ENCODE peak calls at places on chromosomes 6 and 20, in seven cellular contexts. One of them, this sample, is unnamed.

GRCh38 chr20:5156670-5157448 is 30.1 kb downstream of the CDS2 start:
- DNase-seq in IMR-90: peak
- DNase-seq in lower leg skin: no peak
- DNase-seq in upper lobe of left lung: no peak
- DNase-seq in dorsolateral prefrontal cortex: no peak
- DNase-seq in WERI-Rb-1: no peak
- DNase-seq in AG10803: peak
- DNase-seq in this sample: peak

GRCh38 chr6:46056906-46057529 is 41.4 kb upstream of the CLIC5 start:
- DNase-seq in IMR-90: no peak
- DNase-seq in lower leg skin: no peak
- DNase-seq in upper lobe of left lung: no peak
- DNase-seq in dorsolateral prefrontal cortex: no peak
- DNase-seq in WERI-Rb-1: no peak
- DNase-seq in AG10803: no peak
- DNase-seq in this sample: no peak

GRCh38 chr6:133889557-133890301 is 816 bp downstream of the TCF21 start:
- DNase-seq in IMR-90: peak
- DNase-seq in lower leg skin: no peak
- DNase-seq in upper lobe of left lung: no peak
- DNase-seq in dorsolateral prefrontal cortex: no peak
- DNase-seq in WERI-Rb-1: no peak
- DNase-seq in AG10803: peak
- DNase-seq in this sample: peak

GRCh38 chr6:73421534-73421933 is 26.9 kb downstream of the DDX43 start:
- DNase-seq in IMR-90: no peak
- DNase-seq in lower leg skin: no peak
- DNase-seq in upper lobe of left lung: no peak
- DNase-seq in dorsolateral prefrontal cortex: no peak
- DNase-seq in WERI-Rb-1: no peak
- DNase-seq in AG10803: no peak
- DNase-seq in this sample: no peak

GRCh38 chr20:1278323-1278660 is 12.2 kb downstream of the SNPH start:
- DNase-seq in IMR-90: no peak
- DNase-seq in lower leg skin: no peak
- DNase-seq in upper lobe of left lung: no peak
- DNase-seq in dorsolateral prefrontal cortex: no peak
- DNase-seq in WERI-Rb-1: no peak
- DNase-seq in AG10803: no peak
- DNase-seq in this sample: no peak

GRCh38 chr6:166456360-166457156 is 73.8 kb upstream of the MPC1 start:
- DNase-seq in IMR-90: peak
- DNase-seq in lower leg skin: no peak
- DNase-seq in upper lobe of left lung: peak
- DNase-seq in dorsolateral prefrontal cortex: no peak
- DNase-seq in WERI-Rb-1: peak
- DNase-seq in AG10803: no peak
- DNase-seq in this sample: peak

GRCh38 chr6:138798028-138798427 is 2.1 kb downstream of the ECT2L start:
- DNase-seq in IMR-90: no peak
- DNase-seq in lower leg skin: no peak
- DNase-seq in upper lobe of left lung: no peak
- DNase-seq in dorsolateral prefrontal cortex: no peak
- DNase-seq in WERI-Rb-1: no peak
- DNase-seq in AG10803: no peak
- DNase-seq in this sample: no peak

GRCh38 chr6:120873125-120873865 is 461.0 kb downstream of the TBC1D32 start:
- DNase-seq in IMR-90: no peak
- DNase-seq in lower leg skin: no peak
- DNase-seq in upper lobe of left lung: no peak
- DNase-seq in dorsolateral prefrontal cortex: no peak
- DNase-seq in WERI-Rb-1: no peak
- DNase-seq in AG10803: no peak
- DNase-seq in this sample: no peak

GRCh38 chr6:3209114-3210023 is 18.1 kb downstream of the TUBB2B start:
- DNase-seq in IMR-90: peak
- DNase-seq in lower leg skin: peak
- DNase-seq in upper lobe of left lung: peak
- DNase-seq in dorsolateral prefrontal cortex: peak
- DNase-seq in WERI-Rb-1: peak
- DNase-seq in AG10803: peak
- DNase-seq in this sample: peak

GRCh38 chr20:33716498-33716897 is 3.6 kb downstream of the PXMP4 start:
- DNase-seq in IMR-90: no peak
- DNase-seq in lower leg skin: no peak
- DNase-seq in upper lobe of left lung: no peak
- DNase-seq in dorsolateral prefrontal cortex: no peak
- DNase-seq in WERI-Rb-1: no peak
- DNase-seq in AG10803: no peak
- DNase-seq in this sample: no peak

GRCh38 chr6:47034421-47034820 is 7.7 kb downstream of the ADGRF1 start:
- DNase-seq in IMR-90: no peak
- DNase-seq in lower leg skin: no peak
- DNase-seq in upper lobe of left lung: no peak
- DNase-seq in dorsolateral prefrontal cortex: peak
- DNase-seq in WERI-Rb-1: no peak
- DNase-seq in AG10803: no peak
- DNase-seq in this sample: no peak

GRCh38 chr6:137261393-137262154 is 42.4 kb upstream of the IFNGR1 start:
- DNase-seq in IMR-90: peak
- DNase-seq in lower leg skin: no peak
- DNase-seq in upper lobe of left lung: no peak
- DNase-seq in dorsolateral prefrontal cortex: no peak
- DNase-seq in WERI-Rb-1: no peak
- DNase-seq in AG10803: peak
- DNase-seq in this sample: peak

GRCh38 chr20:63968928-63969760 is 586 bp downstream of the ZNF512B start:
- DNase-seq in IMR-90: no peak
- DNase-seq in lower leg skin: no peak
- DNase-seq in upper lobe of left lung: no peak
- DNase-seq in dorsolateral prefrontal cortex: no peak
- DNase-seq in WERI-Rb-1: no peak
- DNase-seq in AG10803: no peak
- DNase-seq in this sample: no peak

GRCh38 chr6:111657146-111657545 is 51.5 kb upstream of the TRAF3IP2 start:
- DNase-seq in IMR-90: peak
- DNase-seq in lower leg skin: no peak
- DNase-seq in upper lobe of left lung: no peak
- DNase-seq in dorsolateral prefrontal cortex: no peak
- DNase-seq in WERI-Rb-1: no peak
- DNase-seq in AG10803: peak
- DNase-seq in this sample: peak

GRCh38 chr6:93412452-93412851 is 6.9 kb downstream of the EPHA7 start:
- DNase-seq in IMR-90: no peak
- DNase-seq in lower leg skin: no peak
- DNase-seq in upper lobe of left lung: no peak
- DNase-seq in dorsolateral prefrontal cortex: no peak
- DNase-seq in WERI-Rb-1: no peak
- DNase-seq in AG10803: no peak
- DNase-seq in this sample: no peak

GRCh38 chr6:30876039-30876730 is 8.1 kb upstream of the DDR1 start:
- DNase-seq in IMR-90: peak
- DNase-seq in lower leg skin: peak
- DNase-seq in upper lobe of left lung: no peak
- DNase-seq in dorsolateral prefrontal cortex: no peak
- DNase-seq in WERI-Rb-1: no peak
- DNase-seq in AG10803: peak
- DNase-seq in this sample: peak

GRCh38 chr6:83709748-83710050 is 798 bp upstream of the SNAP91 start:
- DNase-seq in IMR-90: no peak
- DNase-seq in lower leg skin: no peak
- DNase-seq in upper lobe of left lung: no peak
- DNase-seq in dorsolateral prefrontal cortex: no peak
- DNase-seq in WERI-Rb-1: no peak
- DNase-seq in AG10803: no peak
- DNase-seq in this sample: no peak

GRCh38 chr20:40080059-40080652 is 608.9 kb downstream of the MAFB start:
- DNase-seq in IMR-90: no peak
- DNase-seq in lower leg skin: no peak
- DNase-seq in upper lobe of left lung: no peak
- DNase-seq in dorsolateral prefrontal cortex: no peak
- DNase-seq in WERI-Rb-1: no peak
- DNase-seq in AG10803: no peak
- DNase-seq in this sample: no peak

GRCh38 chr6:114154812-114155211 is 183.9 kb upstream of the HDAC2 start:
- DNase-seq in IMR-90: no peak
- DNase-seq in lower leg skin: no peak
- DNase-seq in upper lobe of left lung: no peak
- DNase-seq in dorsolateral prefrontal cortex: no peak
- DNase-seq in WERI-Rb-1: no peak
- DNase-seq in AG10803: no peak
- DNase-seq in this sample: no peak

GRCh38 chr6:125906158-125906998 is 50.2 kb upstream of the HINT3 start:
- DNase-seq in IMR-90: peak
- DNase-seq in lower leg skin: no peak
- DNase-seq in upper lobe of left lung: peak
- DNase-seq in dorsolateral prefrontal cortex: no peak
- DNase-seq in WERI-Rb-1: peak
- DNase-seq in AG10803: peak
- DNase-seq in this sample: peak

DNA sequence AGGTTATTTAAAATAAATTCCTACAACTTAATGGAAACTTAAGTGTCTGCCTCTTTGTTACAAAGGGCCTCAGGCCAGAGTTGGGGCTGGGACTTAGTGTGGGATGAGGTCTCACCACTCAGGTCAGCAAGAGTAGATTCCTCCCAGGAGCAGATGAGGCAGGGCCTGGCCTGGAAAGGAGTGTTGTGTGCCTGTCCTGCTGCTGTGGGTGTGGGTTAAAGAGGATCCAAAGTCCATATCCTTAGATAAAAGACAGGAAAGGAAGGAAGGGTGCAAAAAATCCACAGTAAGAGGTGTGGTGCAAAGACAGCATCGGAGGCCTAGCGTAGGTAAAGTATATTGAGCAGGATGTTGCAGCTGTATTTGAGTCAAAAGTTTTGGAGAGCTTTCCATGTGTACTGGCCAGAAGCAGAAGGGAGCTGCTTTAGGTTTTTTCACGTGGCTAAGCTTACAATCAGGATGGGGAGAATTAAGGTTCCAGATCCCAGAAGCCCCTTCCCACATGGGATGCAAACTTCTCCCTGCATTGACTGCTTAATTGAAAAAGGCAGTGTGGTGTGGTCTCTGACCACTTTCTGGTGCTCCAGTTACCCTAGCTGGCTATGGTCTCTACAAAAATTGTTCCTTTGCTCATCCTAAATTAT is 12.8 kb upstream of the PLCG1 start:
- DNase-seq in IMR-90: no peak
- DNase-seq in lower leg skin: no peak
- DNase-seq in upper lobe of left lung: no peak
- DNase-seq in dorsolateral prefrontal cortex: no peak
- DNase-seq in WERI-Rb-1: no peak
- DNase-seq in AG10803: no peak
- DNase-seq in this sample: no peak
- H3K4me3 ChIP-seq in IMR-90: no peak
- H3K4me3 ChIP-seq in lower leg skin: no peak
- H3K4me3 ChIP-seq in upper lobe of left lung: no peak
- H3K4me3 ChIP-seq in dorsolateral prefrontal cortex: no peak
- H3K4me3 ChIP-seq in WERI-Rb-1: no peak
- H3K4me3 ChIP-seq in AG10803: no peak
- H3K4me3 ChIP-seq in this sample: no peak

GRCh38 chr6:87222676-87223075 is 67.3 kb downstream of the ZNF292 start:
- DNase-seq in IMR-90: no peak
- DNase-seq in lower leg skin: no peak
- DNase-seq in upper lobe of left lung: no peak
- DNase-seq in dorsolateral prefrontal cortex: no peak
- DNase-seq in WERI-Rb-1: no peak
- DNase-seq in AG10803: no peak
- DNase-seq in this sample: no peak
- H3K4me3 ChIP-seq in IMR-90: no peak
- H3K4me3 ChIP-seq in lower leg skin: no peak
- H3K4me3 ChIP-seq in upper lobe of left lung: no peak
- H3K4me3 ChIP-seq in dorsolateral prefrontal cortex: no peak
- H3K4me3 ChIP-seq in WERI-Rb-1: no peak
- H3K4me3 ChIP-seq in AG10803: no peak
- H3K4me3 ChIP-seq in this sample: no peak

DNA sequence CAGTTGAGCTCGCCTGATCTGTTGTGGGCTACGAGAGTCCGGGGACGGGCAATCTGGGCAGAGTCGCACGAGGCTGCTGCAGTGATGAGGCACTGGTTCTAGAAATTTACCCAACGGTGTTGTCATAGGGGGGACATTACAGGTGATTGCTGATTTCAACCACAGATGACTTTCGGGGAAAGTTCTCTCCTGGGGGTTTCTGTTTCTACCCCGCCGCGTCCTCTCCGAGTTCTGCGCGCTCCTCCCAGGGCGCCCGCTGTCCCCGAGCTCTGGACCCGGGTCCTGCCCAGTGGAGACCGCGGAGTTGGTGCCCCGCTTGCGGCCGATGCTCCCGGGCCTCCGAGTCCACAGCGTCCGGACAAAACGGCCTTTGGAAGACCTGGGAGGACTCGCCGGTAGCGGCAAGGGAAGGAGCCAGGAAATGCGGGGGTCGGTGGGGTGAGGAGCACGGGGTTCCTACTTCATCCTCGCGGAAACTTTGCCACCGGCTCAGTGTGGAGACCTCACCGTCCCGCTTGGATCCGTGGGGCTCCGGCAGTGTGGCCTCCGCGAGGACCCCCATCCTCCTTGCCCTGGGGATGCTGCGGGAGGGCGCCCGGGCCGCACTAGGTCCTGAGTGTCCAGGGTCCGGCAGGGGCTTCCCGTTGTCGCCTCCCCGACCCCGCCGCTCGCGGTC is 12.3 kb upstream of the RAET1L start:
- DNase-seq in IMR-90: no peak
- DNase-seq in lower leg skin: no peak
- DNase-seq in upper lobe of left lung: no peak
- DNase-seq in dorsolateral prefrontal cortex: no peak
- DNase-seq in WERI-Rb-1: no peak
- DNase-seq in AG10803: no peak
- DNase-seq in this sample: no peak
- H3K4me3 ChIP-seq in IMR-90: no peak
- H3K4me3 ChIP-seq in lower leg skin: no peak
- H3K4me3 ChIP-seq in upper lobe of left lung: peak
- H3K4me3 ChIP-seq in dorsolateral prefrontal cortex: peak
- H3K4me3 ChIP-seq in WERI-Rb-1: no peak
- H3K4me3 ChIP-seq in AG10803: no peak
- H3K4me3 ChIP-seq in this sample: no peak

GRCh38 chr6:63353282-63353630 is 33.5 kb upstream of the LGSN start:
- DNase-seq in IMR-90: no peak
- DNase-seq in lower leg skin: no peak
- DNase-seq in upper lobe of left lung: no peak
- DNase-seq in dorsolateral prefrontal cortex: no peak
- DNase-seq in WERI-Rb-1: no peak
- DNase-seq in AG10803: no peak
- DNase-seq in this sample: no peak
- H3K4me3 ChIP-seq in IMR-90: no peak
- H3K4me3 ChIP-seq in lower leg skin: no peak
- H3K4me3 ChIP-seq in upper lobe of left lung: no peak
- H3K4me3 ChIP-seq in dorsolateral prefrontal cortex: peak
- H3K4me3 ChIP-seq in WERI-Rb-1: no peak
- H3K4me3 ChIP-seq in AG10803: no peak
- H3K4me3 ChIP-seq in this sample: no peak

DNA sequence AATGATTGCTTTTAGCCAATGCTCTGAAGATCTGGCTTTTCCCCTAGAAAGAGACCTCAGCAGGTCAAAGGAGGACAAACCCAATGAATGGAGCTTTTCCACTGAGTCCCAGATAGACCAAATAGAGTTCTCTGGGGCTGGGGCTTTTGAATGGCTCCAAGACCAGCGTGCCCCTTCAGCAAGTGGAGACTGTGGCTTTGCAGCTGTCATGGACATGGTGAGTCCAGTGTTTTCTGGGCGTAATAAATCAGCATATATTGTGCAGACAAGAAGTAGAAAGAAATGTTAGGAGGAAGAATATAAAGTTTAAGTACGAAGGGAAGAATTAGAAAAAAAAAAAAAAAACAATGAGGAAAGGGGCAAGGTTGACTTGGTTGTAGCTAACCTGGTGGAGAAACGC is 28.1 kb downstream of the ULBP1 start:
- DNase-seq in IMR-90: no peak
- DNase-seq in lower leg skin: no peak
- DNase-seq in upper lobe of left lung: no peak
- DNase-seq in dorsolateral prefrontal cortex: no peak
- DNase-seq in WERI-Rb-1: no peak
- DNase-seq in AG10803: no peak
- DNase-seq in this sample: no peak
- H3K4me3 ChIP-seq in IMR-90: no peak
- H3K4me3 ChIP-seq in lower leg skin: no peak
- H3K4me3 ChIP-seq in upper lobe of left lung: no peak
- H3K4me3 ChIP-seq in dorsolateral prefrontal cortex: no peak
- H3K4me3 ChIP-seq in WERI-Rb-1: no peak
- H3K4me3 ChIP-seq in AG10803: no peak
- H3K4me3 ChIP-seq in this sample: no peak

This sample was measured in foreskin fibroblast.